ENCODE peak calls at places on chromosomes 2 and 18, in five cellular contexts. J is body of pancreas, T is PC-3, Q is heart left ventricle, A is colonic mucosa. E is an unnamed sample. For H3K27me3, the result is how much of the 10 kb centered on the place peaks cover.

GRCh38 chr2:106115250-106115649 is 78.9 kb downstream of the UXS1 start:
- DNase-seq in J (no peak), T (peak), Q (no peak), A (no peak), E (peak)

GRCh38 chr2:230914886-230915285 is 10.2 kb downstream of the GPR55 start:
- DNase-seq in J (no peak), T (no peak), Q (no peak), A (no peak), E (no peak)

GRCh38 chr2:120833127-120833675 is 97.5 kb downstream of the GLI2 start:
- DNase-seq in J (no peak), T (no peak), Q (no peak), A (no peak), E (no peak)

GRCh38 chr2:16638941-16639340 is 26.7 kb downstream of the CYRIA start:
- DNase-seq in J (no peak), T (no peak), Q (no peak), A (no peak), E (no peak)

GRCh38 chr2:226115832-226116200 is 683.8 kb downstream of the IRS1 start:
- DNase-seq in J (no peak), T (peak), Q (no peak), A (no peak), E (peak)

GRCh38 chr18:57780318-57781127 is 22.6 kb downstream of the ATP8B1 start:
- DNase-seq in J (no peak), T (peak), Q (no peak), A (no peak), E (peak)

GRCh38 chr2:42100696-42101585 is 53.1 kb downstream of the PKDCC start:
- DNase-seq in J (peak), T (peak), Q (peak), A (peak), E (peak)

GRCh38 chr2:241771286-241772062 is 5.1 kb upstream of the GAL3ST2 start:
- DNase-seq in J (no peak), T (no peak), Q (no peak), A (no peak), E (no peak)

GRCh38 chr18:79321625-79322024 is 74.1 kb upstream of the NFATC1 start:
- DNase-seq in J (no peak), T (no peak), Q (no peak), A (no peak), E (no peak)

DNA sequence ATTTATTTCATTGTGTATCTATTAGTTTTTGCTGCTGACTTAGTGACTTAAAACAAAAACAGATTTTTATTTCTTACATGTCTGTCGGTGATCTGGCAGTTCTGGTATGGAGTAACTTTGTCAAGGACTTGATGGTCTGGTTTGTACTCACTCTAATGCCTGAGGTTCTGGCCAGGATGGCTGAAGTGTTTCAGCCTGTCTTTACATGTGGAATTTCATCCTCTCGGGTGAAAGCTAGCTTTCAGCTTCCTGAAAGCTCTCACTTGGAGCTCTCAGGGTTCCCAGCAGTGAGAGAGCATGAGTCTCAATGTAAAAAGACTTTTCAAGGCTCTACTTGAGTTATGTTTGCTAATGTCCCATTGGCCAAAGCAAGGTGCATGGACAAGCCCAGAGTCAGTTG is 216.4 kb downstream of the NR4A2 start:
- DNase-seq in J (no peak), T (no peak), Q (no peak), A (no peak), E (no peak)
- H3K27ac ChIP-seq in J (no peak), T (no peak), Q (no peak), A (no peak), E (no peak)

GRCh38 chr2:229713371-229714079 is 830 bp downstream of the DNER start:
- DNase-seq in J (no peak), T (peak), Q (no peak), A (no peak), E (no peak)

GRCh38 chr2:229714736-229715541 is 584 bp upstream of the DNER start:
- DNase-seq in J (peak), T (peak), Q (peak), A (peak), E (peak)

GRCh38 chr2:229708335-229708734 is 6.0 kb downstream of the DNER start:
- DNase-seq in J (no peak), T (no peak), Q (no peak), A (no peak), E (no peak)

GRCh38 chr2:229714080-229714735 is at the start of gene DNER:
- DNase-seq in J (peak), T (peak), Q (no peak), A (peak), E (no peak)

GRCh38 chr2:229712125-229712524 is 2.2 kb downstream of the DNER start:
- DNase-seq in J (no peak), T (peak), Q (no peak), A (no peak), E (no peak)
- H3K27me3 ChIP-seq in J (under half), T (half or more), Q (under half), A (under half), E (under half)

GRCh38 chr2:27354597-27354927 is 2.0 kb downstream of the GTF3C2 start:
- DNase-seq in J (no peak), T (no peak), Q (no peak), A (no peak), E (no peak)

GRCh38 chr2:27356056-27356381 is 545 bp downstream of the GTF3C2 start:
- DNase-seq in J (no peak), T (peak), Q (no peak), A (no peak), E (peak)

GRCh38 chr2:27351802-27352598 is 4.6 kb downstream of the GTF3C2 start:
- DNase-seq in J (no peak), T (no peak), Q (no peak), A (no peak), E (no peak)

GRCh38 chr2:27353762-27354596 is 2.6 kb downstream of the GTF3C2 start:
- DNase-seq in J (no peak), T (peak), Q (no peak), A (no peak), E (peak)

GRCh38 chr2:27356382-27357181 is at the start of gene GTF3C2:
- DNase-seq in J (peak), T (peak), Q (peak), A (peak), E (peak)
- TF ChIP-seq CTCF in J (no peak), T (no peak), Q (no peak), A (no peak), E (no peak)

DNA sequence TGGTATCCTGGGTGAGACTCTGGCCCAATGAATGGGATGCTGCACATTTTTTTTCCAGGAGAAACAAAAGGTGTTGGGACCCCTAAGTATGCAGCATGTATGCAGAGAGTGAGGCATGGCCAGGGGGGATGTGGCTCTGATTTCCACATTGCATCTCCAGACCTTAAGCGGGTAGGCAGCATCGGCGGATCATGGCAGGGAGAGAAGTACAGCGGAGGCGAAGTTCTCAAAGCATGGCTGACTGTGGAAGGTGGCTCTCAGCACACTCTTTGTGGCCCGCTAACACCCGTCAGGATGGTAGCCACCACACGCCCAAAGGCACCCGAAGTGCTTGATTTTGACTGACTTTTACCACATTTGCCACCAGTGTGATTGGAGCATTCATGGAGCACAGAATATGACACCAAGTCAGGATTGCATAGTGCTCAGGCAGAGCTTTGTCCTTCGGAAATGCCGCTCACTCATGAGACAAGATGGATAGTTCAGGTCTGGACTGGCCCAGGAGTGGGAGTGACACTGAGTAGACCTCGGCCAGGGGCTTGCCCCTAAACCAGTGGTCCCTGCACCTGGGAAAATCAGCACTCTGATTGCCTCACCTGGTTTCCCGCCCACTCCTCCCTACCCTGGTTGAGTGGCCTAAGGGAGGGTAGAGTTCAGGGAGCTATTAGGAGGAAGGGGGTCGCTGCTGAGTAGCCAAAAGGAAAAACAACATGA is 14.2 kb downstream of the INPP4A start:
- DNase-seq in J (peak), T (no peak), Q (no peak), A (no peak), E (no peak)
- H3K27ac ChIP-seq in J (no peak), T (peak), Q (no peak), A (no peak), E (no peak)

DNA sequence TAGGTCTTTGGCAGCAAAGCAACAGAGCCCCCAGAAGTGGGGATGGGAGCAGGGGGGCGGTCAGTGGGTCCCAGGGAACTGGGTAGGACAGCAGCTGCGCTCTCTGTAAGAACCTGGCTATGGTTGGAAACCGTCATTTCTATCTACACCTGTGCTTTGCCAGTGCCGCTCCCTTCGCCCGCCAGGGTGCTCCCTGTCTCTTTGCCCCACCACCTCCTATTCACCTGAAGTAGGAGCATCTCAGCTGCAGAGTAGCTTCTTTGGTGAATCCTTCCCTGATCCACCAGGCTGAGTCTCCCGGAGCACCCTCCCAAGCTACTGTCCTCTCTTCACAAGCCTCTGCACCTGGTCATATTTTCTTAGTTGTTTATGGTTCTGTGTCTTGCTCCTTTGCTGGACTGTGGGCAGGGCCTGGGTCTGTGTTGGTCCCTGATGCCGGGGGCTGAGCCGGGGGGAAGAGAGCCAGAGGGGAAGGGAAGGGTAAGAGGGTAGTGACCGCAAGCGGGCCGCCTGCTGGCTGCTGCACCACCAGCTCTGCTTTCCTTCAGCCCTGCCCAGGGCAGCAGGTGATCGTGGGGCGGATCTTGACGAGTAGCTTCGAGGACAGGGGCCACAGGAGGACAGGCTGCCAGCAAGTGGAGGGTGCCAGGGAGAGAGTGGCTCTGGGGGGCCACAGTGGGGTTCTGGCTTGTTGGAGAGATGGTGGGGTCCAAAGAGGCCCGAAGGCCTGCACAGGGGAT is 45.2 kb downstream of the INPP5D start:
- DNase-seq in J (no peak), T (no peak), Q (no peak), A (no peak), E (no peak)
- H3K27me3 ChIP-seq in J (under half), T (under half), Q (under half), A (under half), E (under half)

GRCh38 chr2:236639461-236639860 is 69.8 kb downstream of the ACKR3 start:
- DNase-seq in J (no peak), T (no peak), Q (no peak), A (no peak), E (no peak)
- TF ChIP-seq CTCF in J (no peak), T (no peak), Q (no peak), A (no peak), E (no peak)

DNA sequence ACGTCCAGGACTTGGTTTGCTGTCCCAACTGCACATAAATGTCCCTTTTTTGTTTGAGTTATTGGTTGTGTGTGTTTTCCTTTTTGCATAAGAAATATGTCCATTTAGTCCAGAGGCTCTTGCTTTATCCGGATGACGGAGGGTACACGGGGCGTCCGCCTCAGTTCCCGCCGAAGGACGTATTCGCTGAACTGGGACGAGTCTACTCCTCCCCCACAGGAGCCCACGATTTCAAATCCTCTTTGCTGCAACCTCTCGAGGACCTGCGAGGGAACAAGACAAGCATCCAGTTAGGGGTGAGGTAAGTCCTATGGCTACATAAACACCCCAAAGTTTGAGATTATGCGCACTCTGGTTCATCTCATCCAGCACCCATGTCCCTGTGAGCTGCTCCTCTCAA is 92.7 kb downstream of the KCTD1 start:
- DNase-seq in J (no peak), T (no peak), Q (no peak), A (no peak), E (no peak)
- H3K27ac ChIP-seq in J (no peak), T (no peak), Q (no peak), A (no peak), E (no peak)